ENCODE peak calls at places on chromosomes 3 and 15, in eight cellular contexts. One of them, this sample, is unnamed.

GRCh38 chr15:34366271-34367043 is 539 bp downstream of the LPCAT4 start:
- DNase-seq in lower leg skin: peak
- DNase-seq in testis: peak
- DNase-seq in A549: peak
- DNase-seq in endodermal cell: peak
- DNase-seq in lower lobe of right lung: peak
- DNase-seq in BE2C: peak
- DNase-seq in fibroblast of the aortic adventitia: peak
- DNase-seq in this sample: no peak

GRCh38 chr3:79994397-79994796 is 226.6 kb upstream of the ROBO1 start:
- DNase-seq in lower leg skin: no peak
- DNase-seq in testis: no peak
- DNase-seq in A549: no peak
- DNase-seq in endodermal cell: no peak
- DNase-seq in lower lobe of right lung: no peak
- DNase-seq in BE2C: no peak
- DNase-seq in fibroblast of the aortic adventitia: no peak
- DNase-seq in this sample: no peak

GRCh38 chr3:52522651-52523251 is 10.9 kb downstream of the NT5DC2 start:
- DNase-seq in lower leg skin: peak
- DNase-seq in testis: no peak
- DNase-seq in A549: no peak
- DNase-seq in endodermal cell: no peak
- DNase-seq in lower lobe of right lung: peak
- DNase-seq in BE2C: no peak
- DNase-seq in fibroblast of the aortic adventitia: no peak
- DNase-seq in this sample: no peak

GRCh38 chr3:128413003-128413370 is 53.7 kb downstream of the DNAJB8 start:
- DNase-seq in lower leg skin: no peak
- DNase-seq in testis: no peak
- DNase-seq in A549: no peak
- DNase-seq in endodermal cell: peak
- DNase-seq in lower lobe of right lung: no peak
- DNase-seq in BE2C: no peak
- DNase-seq in fibroblast of the aortic adventitia: no peak
- DNase-seq in this sample: no peak

GRCh38 chr3:6172871-6173667 is 687.8 kb upstream of the GRM7 start:
- DNase-seq in lower leg skin: no peak
- DNase-seq in testis: no peak
- DNase-seq in A549: no peak
- DNase-seq in endodermal cell: no peak
- DNase-seq in lower lobe of right lung: no peak
- DNase-seq in BE2C: no peak
- DNase-seq in fibroblast of the aortic adventitia: no peak
- DNase-seq in this sample: no peak

GRCh38 chr15:33152502-33153109 is 41.9 kb downstream of the FMN1 start:
- DNase-seq in lower leg skin: no peak
- DNase-seq in testis: no peak
- DNase-seq in A549: no peak
- DNase-seq in endodermal cell: no peak
- DNase-seq in lower lobe of right lung: no peak
- DNase-seq in BE2C: no peak
- DNase-seq in fibroblast of the aortic adventitia: peak
- DNase-seq in this sample: no peak

GRCh38 chr3:98890181-98890882 is 11.2 kb downstream of the DCBLD2 start:
- DNase-seq in lower leg skin: no peak
- DNase-seq in testis: no peak
- DNase-seq in A549: no peak
- DNase-seq in endodermal cell: no peak
- DNase-seq in lower lobe of right lung: no peak
- DNase-seq in BE2C: no peak
- DNase-seq in fibroblast of the aortic adventitia: no peak
- DNase-seq in this sample: no peak

GRCh38 chr3:47605646-47606045 is 27.0 kb upstream of the CSPG5 start:
- DNase-seq in lower leg skin: no peak
- DNase-seq in testis: no peak
- DNase-seq in A549: no peak
- DNase-seq in endodermal cell: no peak
- DNase-seq in lower lobe of right lung: no peak
- DNase-seq in BE2C: no peak
- DNase-seq in fibroblast of the aortic adventitia: peak
- DNase-seq in this sample: no peak

GRCh38 chr3:28791713-28792255 is 443.2 kb upstream of the AZI2 start:
- DNase-seq in lower leg skin: no peak
- DNase-seq in testis: no peak
- DNase-seq in A549: no peak
- DNase-seq in endodermal cell: peak
- DNase-seq in lower lobe of right lung: no peak
- DNase-seq in BE2C: no peak
- DNase-seq in fibroblast of the aortic adventitia: no peak
- DNase-seq in this sample: no peak

GRCh38 chr3:67619966-67620365 is 34.4 kb downstream of the SUCLG2 start:
- DNase-seq in lower leg skin: no peak
- DNase-seq in testis: no peak
- DNase-seq in A549: no peak
- DNase-seq in endodermal cell: no peak
- DNase-seq in lower lobe of right lung: no peak
- DNase-seq in BE2C: no peak
- DNase-seq in fibroblast of the aortic adventitia: no peak
- DNase-seq in this sample: no peak

GRCh38 chr3:157157836-157158235 is 2.1 kb downstream of the CCNL1 start:
- DNase-seq in lower leg skin: no peak
- DNase-seq in testis: no peak
- DNase-seq in A549: no peak
- DNase-seq in endodermal cell: no peak
- DNase-seq in lower lobe of right lung: no peak
- DNase-seq in BE2C: no peak
- DNase-seq in fibroblast of the aortic adventitia: no peak
- DNase-seq in this sample: no peak

GRCh38 chr3:157152930-157153329 is 7.0 kb downstream of the CCNL1 start:
- DNase-seq in lower leg skin: no peak
- DNase-seq in testis: no peak
- DNase-seq in A549: no peak
- DNase-seq in endodermal cell: no peak
- DNase-seq in lower lobe of right lung: no peak
- DNase-seq in BE2C: no peak
- DNase-seq in fibroblast of the aortic adventitia: no peak
- DNase-seq in this sample: no peak

GRCh38 chr3:157156844-157157635 is 2.9 kb downstream of the CCNL1 start:
- DNase-seq in lower leg skin: no peak
- DNase-seq in testis: no peak
- DNase-seq in A549: peak
- DNase-seq in endodermal cell: no peak
- DNase-seq in lower lobe of right lung: no peak
- DNase-seq in BE2C: no peak
- DNase-seq in fibroblast of the aortic adventitia: peak
- DNase-seq in this sample: no peak

GRCh38 chr3:157154563-157155333 is 5.2 kb downstream of the CCNL1 start:
- DNase-seq in lower leg skin: no peak
- DNase-seq in testis: no peak
- DNase-seq in A549: no peak
- DNase-seq in endodermal cell: no peak
- DNase-seq in lower lobe of right lung: no peak
- DNase-seq in BE2C: no peak
- DNase-seq in fibroblast of the aortic adventitia: no peak
- DNase-seq in this sample: no peak

DNA sequence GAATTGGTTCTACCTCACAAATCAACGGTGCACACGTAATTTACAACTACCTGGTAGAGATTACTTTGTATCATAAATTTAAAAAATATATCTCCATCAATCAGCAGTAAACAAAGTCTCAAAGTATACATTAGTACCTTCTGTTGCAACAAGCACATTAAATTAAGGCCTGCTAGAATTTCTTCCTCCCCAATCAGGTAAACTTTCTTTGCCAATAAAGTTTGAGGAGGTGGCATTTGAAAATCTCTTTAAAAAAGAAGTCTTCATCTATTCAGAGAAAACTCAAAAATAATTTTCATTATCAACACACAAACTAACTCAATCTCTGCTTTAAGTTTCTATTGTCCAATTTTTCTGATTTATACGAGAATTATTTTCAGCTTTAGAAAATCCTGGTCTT is 4.4 kb downstream of the CCNL1 start:
- DNase-seq in lower leg skin: no peak
- DNase-seq in testis: no peak
- DNase-seq in A549: no peak
- DNase-seq in endodermal cell: no peak
- DNase-seq in lower lobe of right lung: no peak
- DNase-seq in BE2C: no peak
- DNase-seq in fibroblast of the aortic adventitia: no peak
- DNase-seq in this sample: no peak
- H3K4me3 ChIP-seq in lower leg skin: no peak
- H3K4me3 ChIP-seq in testis: no peak
- H3K4me3 ChIP-seq in A549: peak
- H3K4me3 ChIP-seq in endodermal cell: peak
- H3K4me3 ChIP-seq in lower lobe of right lung: peak
- H3K4me3 ChIP-seq in BE2C: peak
- H3K4me3 ChIP-seq in fibroblast of the aortic adventitia: peak
- H3K4me3 ChIP-seq in this sample: peak

DNA sequence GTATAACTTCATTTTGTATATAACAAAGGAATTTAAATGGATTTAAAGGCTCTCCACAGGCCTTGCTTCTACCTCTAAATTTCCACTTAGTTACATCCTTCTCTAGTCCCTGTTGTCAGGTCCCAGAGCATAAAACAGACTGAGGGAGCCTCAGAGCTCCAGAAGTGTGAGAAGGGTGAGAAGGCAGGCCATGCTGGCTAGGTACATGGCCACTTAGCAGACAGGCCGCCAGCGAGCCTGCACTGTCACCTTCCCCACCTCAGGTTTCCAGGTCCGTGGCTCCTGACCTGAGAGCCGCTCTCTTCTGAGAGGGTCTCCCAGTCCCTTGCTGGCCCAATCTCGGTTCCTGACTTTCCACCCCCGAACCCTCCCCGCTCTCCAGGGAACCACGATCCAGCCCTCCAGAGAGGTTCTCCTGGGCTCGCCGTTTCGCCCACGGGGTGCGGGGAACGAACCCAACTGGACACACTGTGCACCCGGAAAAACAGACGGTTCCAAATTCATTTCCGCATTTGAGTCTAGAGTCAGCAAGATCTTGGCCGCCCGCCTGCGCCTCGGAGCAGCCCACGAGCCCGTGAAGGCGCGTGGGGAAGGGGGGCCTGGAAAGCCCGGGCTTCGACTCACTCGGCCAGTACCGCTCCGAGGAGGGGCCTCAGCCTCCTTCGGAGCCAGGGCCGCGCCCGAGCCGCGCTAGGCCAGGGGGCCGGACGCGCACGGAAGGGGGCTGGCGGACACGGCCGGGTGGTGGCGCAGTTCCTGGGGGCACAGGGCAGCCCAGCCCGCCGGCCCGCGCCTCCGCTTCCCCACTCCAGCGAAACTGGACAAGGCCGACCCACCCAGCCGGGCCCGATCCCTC is 16.7 kb upstream of the SOX2 start:
- DNase-seq in lower leg skin: peak
- DNase-seq in testis: peak
- DNase-seq in A549: no peak
- DNase-seq in endodermal cell: peak
- DNase-seq in lower lobe of right lung: peak
- DNase-seq in BE2C: no peak
- DNase-seq in fibroblast of the aortic adventitia: peak
- DNase-seq in this sample: no peak
- TF ChIP-seq CTCF in lower leg skin: no peak
- TF ChIP-seq CTCF in testis: peak
- TF ChIP-seq CTCF in A549: no peak
- TF ChIP-seq CTCF in endodermal cell: peak
- TF ChIP-seq CTCF in lower lobe of right lung: peak
- TF ChIP-seq CTCF in BE2C: no peak
- TF ChIP-seq CTCF in fibroblast of the aortic adventitia: peak
- TF ChIP-seq CTCF in this sample: peak

GRCh38 chr3:148408667-148409066 is 289.0 kb upstream of the AGTR1 start:
- DNase-seq in lower leg skin: no peak
- DNase-seq in testis: no peak
- DNase-seq in A549: no peak
- DNase-seq in endodermal cell: no peak
- DNase-seq in lower lobe of right lung: no peak
- DNase-seq in BE2C: no peak
- DNase-seq in fibroblast of the aortic adventitia: no peak
- DNase-seq in this sample: no peak
- H3K4me3 ChIP-seq in lower leg skin: no peak
- H3K4me3 ChIP-seq in testis: no peak
- H3K4me3 ChIP-seq in A549: no peak
- H3K4me3 ChIP-seq in endodermal cell: no peak
- H3K4me3 ChIP-seq in lower lobe of right lung: no peak
- H3K4me3 ChIP-seq in BE2C: no peak
- H3K4me3 ChIP-seq in fibroblast of the aortic adventitia: no peak
- H3K4me3 ChIP-seq in this sample: no peak

GRCh38 chr3:179446501-179446900 is 4.8 kb downstream of the GNB4 start:
- DNase-seq in lower leg skin: no peak
- DNase-seq in testis: no peak
- DNase-seq in A549: peak
- DNase-seq in endodermal cell: no peak
- DNase-seq in lower lobe of right lung: no peak
- DNase-seq in BE2C: no peak
- DNase-seq in fibroblast of the aortic adventitia: peak
- DNase-seq in this sample: no peak
- TF ChIP-seq CTCF in lower leg skin: no peak
- TF ChIP-seq CTCF in testis: no peak
- TF ChIP-seq CTCF in A549: peak
- TF ChIP-seq CTCF in endodermal cell: peak
- TF ChIP-seq CTCF in lower lobe of right lung: peak
- TF ChIP-seq CTCF in BE2C: peak
- TF ChIP-seq CTCF in fibroblast of the aortic adventitia: peak
- TF ChIP-seq CTCF in this sample: peak

DNA sequence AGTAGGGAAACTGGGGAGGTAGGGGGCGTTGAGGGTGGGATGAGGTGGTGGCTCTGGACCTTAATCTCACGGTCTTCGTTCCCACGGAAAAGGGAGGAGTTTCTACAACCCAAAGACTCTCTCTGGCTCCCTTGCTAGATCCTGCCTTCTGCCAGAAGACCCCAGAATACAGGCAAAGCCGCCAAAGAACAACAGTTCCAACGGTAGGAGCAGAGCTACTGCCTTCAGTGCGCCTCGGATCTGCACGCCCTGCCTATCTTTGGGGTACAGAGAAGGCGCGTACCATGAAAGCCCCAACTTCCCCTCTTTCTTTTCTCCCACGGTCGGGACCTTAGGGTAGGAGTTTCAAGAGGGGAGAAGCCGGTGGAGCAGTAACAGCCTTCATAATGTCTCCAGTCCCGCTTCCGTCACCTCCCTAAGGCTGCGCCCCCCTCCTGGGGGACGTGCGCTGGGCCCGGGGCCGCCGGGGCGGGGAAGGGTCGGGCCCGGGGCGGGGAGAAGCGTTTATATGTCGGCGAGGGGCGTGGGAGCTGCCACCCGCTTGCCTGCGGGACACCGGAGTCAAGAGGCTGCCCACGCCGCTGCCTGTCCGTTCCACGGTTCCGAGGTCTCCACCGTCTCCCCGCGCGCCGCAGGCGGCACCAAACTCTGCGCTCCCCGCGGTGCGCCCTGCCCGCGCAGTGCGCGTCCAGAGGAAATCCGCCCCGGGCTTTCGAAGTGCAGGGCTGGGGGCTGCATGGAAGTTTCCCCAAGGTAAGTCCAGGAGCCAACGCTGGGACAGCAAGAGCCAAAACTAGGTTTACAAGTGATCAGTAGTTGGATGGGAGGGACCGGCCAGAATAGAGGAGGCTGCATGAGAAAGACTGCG is at the start of gene COL6A6:
- DNase-seq in lower leg skin: no peak
- DNase-seq in testis: peak
- DNase-seq in A549: no peak
- DNase-seq in endodermal cell: peak
- DNase-seq in lower lobe of right lung: no peak
- DNase-seq in BE2C: peak
- DNase-seq in fibroblast of the aortic adventitia: no peak
- DNase-seq in this sample: no peak
- H3K4me3 ChIP-seq in lower leg skin: no peak
- H3K4me3 ChIP-seq in testis: peak
- H3K4me3 ChIP-seq in A549: no peak
- H3K4me3 ChIP-seq in endodermal cell: peak
- H3K4me3 ChIP-seq in lower lobe of right lung: peak
- H3K4me3 ChIP-seq in BE2C: peak
- H3K4me3 ChIP-seq in fibroblast of the aortic adventitia: peak
- H3K4me3 ChIP-seq in this sample: no peak

GRCh38 chr3:182633206-182633605 is 160.1 kb upstream of the ATP11B start:
- DNase-seq in lower leg skin: no peak
- DNase-seq in testis: no peak
- DNase-seq in A549: no peak
- DNase-seq in endodermal cell: no peak
- DNase-seq in lower lobe of right lung: no peak
- DNase-seq in BE2C: no peak
- DNase-seq in fibroblast of the aortic adventitia: no peak
- DNase-seq in this sample: no peak
- TF ChIP-seq CTCF in lower leg skin: no peak
- TF ChIP-seq CTCF in testis: no peak
- TF ChIP-seq CTCF in A549: no peak
- TF ChIP-seq CTCF in endodermal cell: no peak
- TF ChIP-seq CTCF in lower lobe of right lung: no peak
- TF ChIP-seq CTCF in BE2C: no peak
- TF ChIP-seq CTCF in fibroblast of the aortic adventitia: no peak
- TF ChIP-seq CTCF in this sample: no peak